ENCODE peak calls at places on chromosomes 16 and 17, in nine cellular contexts. G is ELR; N is NCI-H510A; U is naive thymus-derived CD8-positive, alpha-beta T cell; M is MM.1S; Z is tibial nerve; D is MCF 10A; V is BE2C; X is HTR-8/SVneo. H is an unnamed sample.

GRCh38 chr16:15538484-15538883 is 104.1 kb downstream of the BMERB1 start:
- DNase-seq in G (no peak), N (no peak), U (no peak), M (no peak), Z (no peak), D (no peak), V (no peak), X (no peak), H (no peak)

GRCh38 chr17:39110435-39111136 is 40.9 kb downstream of the PLXDC1 start:
- DNase-seq in G (no peak), N (no peak), U (no peak), M (no peak), Z (no peak), D (no peak), V (no peak), X (no peak), H (no peak)

GRCh38 chr17:10702574-10702973 is 5.2 kb downstream of the ADPRM start:
- DNase-seq in G (peak), N (no peak), U (no peak), M (no peak), Z (no peak), D (no peak), V (no peak), X (no peak), H (no peak)

GRCh38 chr17:76995352-76996105 is 127.3 kb downstream of the MGAT5B start:
- DNase-seq in G (no peak), N (no peak), U (peak), M (no peak), Z (no peak), D (no peak), V (no peak), X (no peak), H (no peak)

GRCh38 chr17:1153795-1154546 is 25.8 kb downstream of the ABR start:
- DNase-seq in G (peak), N (peak), U (no peak), M (no peak), Z (no peak), D (peak), V (peak), X (no peak), H (no peak)

GRCh38 chr16:715448-716249 is 731 bp downstream of the METRN start:
- DNase-seq in G (peak), N (no peak), U (no peak), M (no peak), Z (no peak), D (no peak), V (peak), X (no peak), H (no peak)

GRCh38 chr17:72710185-72710584 is 382.3 kb downstream of the SLC39A11 start:
- DNase-seq in G (no peak), N (no peak), U (no peak), M (no peak), Z (no peak), D (peak), V (no peak), X (no peak), H (no peak)

GRCh38 chr17:76519667-76520066 is 17.8 kb downstream of the CYGB start:
- DNase-seq in G (no peak), N (no peak), U (no peak), M (no peak), Z (no peak), D (no peak), V (peak), X (no peak), H (no peak)

GRCh38 chr17:50298018-50298417 is 23.8 kb downstream of the TMEM92 start:
- DNase-seq in G (no peak), N (no peak), U (no peak), M (no peak), Z (no peak), D (no peak), V (no peak), X (no peak), H (no peak)

GRCh38 chr17:78421534-78422266 is 43.3 kb downstream of the PGS1 start:
- DNase-seq in G (peak), N (peak), U (peak), M (peak), Z (peak), D (peak), V (peak), X (peak), H (peak)

GRCh38 chr17:30824002-30824355 is 513 bp downstream of the CRLF3 start:
- DNase-seq in G (peak), N (no peak), U (no peak), M (no peak), Z (no peak), D (peak), V (peak), X (peak), H (no peak)

GRCh38 chr17:56434610-56435009 is 158.9 kb upstream of the NOG start:
- DNase-seq in G (no peak), N (no peak), U (no peak), M (no peak), Z (no peak), D (no peak), V (no peak), X (no peak), H (no peak)

GRCh38 chr17:9021985-9022552 is 759 bp downstream of the NTN1 start:
- DNase-seq in G (peak), N (no peak), U (no peak), M (no peak), Z (no peak), D (no peak), V (no peak), X (peak), H (no peak)